ENCODE peak calls at places on chromosomes 13 and 19, in five cellular contexts. M is heart right ventricle, E is GM13976, I is Calu3, D is A549. P is an unnamed sample.

GRCh38 chr13:110138009-110138699 is 168.8 kb downstream of the COL4A1 start:
- DNase-seq in M (peak), E (peak), I (peak), D (peak), P (peak)

GRCh38 chr19:35090795-35091214 is 24.8 kb upstream of the FXYD3 start:
- DNase-seq in M (no peak), E (no peak), I (peak), D (no peak), P (peak)

GRCh38 chr19:55590621-55591020 is 8.7 kb downstream of the FIZ1 start:
- DNase-seq in M (no peak), E (no peak), I (no peak), D (peak), P (peak)

GRCh38 chr13:35789335-35790166 is 313.1 kb upstream of the MAB21L1 start:
- DNase-seq in M (no peak), E (peak), I (no peak), D (peak), P (no peak)

GRCh38 chr19:5801796-5802616 is 2.9 kb upstream of the NRTN start:
- DNase-seq in M (no peak), E (no peak), I (no peak), D (peak), P (peak)

GRCh38 chr19:46288896-46289588 is 7.8 kb upstream of the HIF3A start:
- DNase-seq in M (peak), E (no peak), I (no peak), D (peak), P (no peak)

GRCh38 chr13:92573467-92574057 is 653.0 kb upstream of the GPC6 start:
- DNase-seq in M (no peak), E (no peak), I (no peak), D (peak), P (no peak)

GRCh38 chr19:54959840-54960239 is 6.3 kb upstream of the NLRP2 start:
- DNase-seq in M (no peak), E (peak), I (no peak), D (no peak), P (no peak)

GRCh38 chr19:10919352-10920287 is 8.8 kb downstream of the YIPF2 start:
- DNase-seq in M (no peak), E (no peak), I (no peak), D (no peak), P (no peak)

GRCh38 chr19:10228925-10229324 is 2.2 kb downstream of the S1PR2 start:
- DNase-seq in M (no peak), E (peak), I (peak), D (peak), P (peak)

GRCh38 chr13:49374585-49375290 is 69.1 kb downstream of the CAB39L start:
- DNase-seq in M (no peak), E (peak), I (no peak), D (peak), P (no peak)

GRCh38 chr19:373391-374182 is 29.0 kb upstream of the MIER2 start:
- DNase-seq in M (no peak), E (no peak), I (peak), D (no peak), P (no peak)

GRCh38 chr19:369876-370275 is 25.3 kb upstream of the MIER2 start:
- DNase-seq in M (no peak), E (no peak), I (no peak), D (no peak), P (no peak)

GRCh38 chr19:372306-372890 is 27.8 kb upstream of the MIER2 start:
- DNase-seq in M (peak), E (no peak), I (no peak), D (no peak), P (no peak)

GRCh38 chr19:370641-371330 is 26.2 kb upstream of the MIER2 start:
- DNase-seq in M (no peak), E (no peak), I (no peak), D (no peak), P (no peak)

DNA sequence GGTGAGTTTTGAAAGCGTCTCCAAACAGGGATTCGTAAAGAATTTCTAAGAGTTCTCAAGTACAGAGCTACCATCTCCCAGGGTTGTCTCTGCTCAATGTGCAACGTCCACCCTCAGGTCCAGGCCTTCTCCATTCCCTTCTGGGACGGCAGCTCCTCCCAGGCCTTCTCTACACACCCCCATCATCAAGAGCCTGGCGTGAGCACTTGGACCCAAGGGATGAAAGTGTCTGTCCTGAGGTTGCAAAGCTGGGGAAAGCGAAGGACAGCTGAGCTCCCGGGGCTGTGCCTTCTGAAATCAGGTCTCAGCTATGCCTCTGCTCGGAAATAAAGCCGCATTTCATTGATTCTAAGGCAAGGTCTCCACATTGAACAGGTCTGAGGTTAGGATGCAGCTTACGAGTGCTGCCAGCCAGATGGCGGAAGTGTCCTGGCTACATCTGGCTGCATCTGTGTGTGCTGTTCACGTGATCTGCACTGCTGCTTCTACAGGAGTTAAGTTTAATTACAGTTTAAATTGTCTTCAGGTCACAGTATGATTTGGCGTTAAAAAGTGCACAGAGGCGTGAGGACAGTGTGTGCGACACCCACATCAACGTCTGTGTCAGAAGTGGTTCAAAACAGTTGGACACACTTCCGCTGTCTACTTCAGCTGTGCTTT is 27.0 kb upstream of the MIER2 start:
- DNase-seq in M (no peak), E (no peak), I (no peak), D (no peak), P (no peak)
- TF ChIP-seq CTCF in M (no peak), E (no peak), I (no peak), D (no peak), P (no peak)

GRCh38 chr19:23998568-23998967 is 83.9 kb downstream of the ZNF726 start:
- DNase-seq in M (no peak), E (no peak), I (no peak), D (no peak), P (no peak)

GRCh38 chr19:23999821-24000610 is 85.3 kb downstream of the ZNF726 start:
- DNase-seq in M (no peak), E (no peak), I (no peak), D (no peak), P (no peak)

GRCh38 chr19:23992348-23992747 is 77.7 kb downstream of the ZNF726 start:
- DNase-seq in M (no peak), E (no peak), I (no peak), D (no peak), P (no peak)

GRCh38 chr19:24000656-24001055 is 86.0 kb downstream of the ZNF726 start:
- DNase-seq in M (no peak), E (no peak), I (no peak), D (no peak), P (no peak)

GRCh38 chr19:23996549-23996948 is 81.9 kb downstream of the ZNF726 start:
- DNase-seq in M (no peak), E (no peak), I (peak), D (peak), P (peak)
- TF ChIP-seq CTCF in M (peak), E (no peak), I (peak), D (no peak), P (peak)

GRCh38 chr13:28655566-28655965 is 3.4 kb upstream of the POMP start:
- DNase-seq in M (no peak), E (no peak), I (no peak), D (no peak), P (no peak)

GRCh38 chr13:28658539-28658795 is 463 bp upstream of the POMP start:
- DNase-seq in M (no peak), E (no peak), I (no peak), D (no peak), P (no peak)

GRCh38 chr13:28658796-28659610 is at the start of gene POMP:
- DNase-seq in M (peak), E (peak), I (peak), D (peak), P (peak)

GRCh38 chr13:28659611-28659970 is 661 bp downstream of the POMP start:
- DNase-seq in M (no peak), E (peak), I (no peak), D (no peak), P (peak)

DNA sequence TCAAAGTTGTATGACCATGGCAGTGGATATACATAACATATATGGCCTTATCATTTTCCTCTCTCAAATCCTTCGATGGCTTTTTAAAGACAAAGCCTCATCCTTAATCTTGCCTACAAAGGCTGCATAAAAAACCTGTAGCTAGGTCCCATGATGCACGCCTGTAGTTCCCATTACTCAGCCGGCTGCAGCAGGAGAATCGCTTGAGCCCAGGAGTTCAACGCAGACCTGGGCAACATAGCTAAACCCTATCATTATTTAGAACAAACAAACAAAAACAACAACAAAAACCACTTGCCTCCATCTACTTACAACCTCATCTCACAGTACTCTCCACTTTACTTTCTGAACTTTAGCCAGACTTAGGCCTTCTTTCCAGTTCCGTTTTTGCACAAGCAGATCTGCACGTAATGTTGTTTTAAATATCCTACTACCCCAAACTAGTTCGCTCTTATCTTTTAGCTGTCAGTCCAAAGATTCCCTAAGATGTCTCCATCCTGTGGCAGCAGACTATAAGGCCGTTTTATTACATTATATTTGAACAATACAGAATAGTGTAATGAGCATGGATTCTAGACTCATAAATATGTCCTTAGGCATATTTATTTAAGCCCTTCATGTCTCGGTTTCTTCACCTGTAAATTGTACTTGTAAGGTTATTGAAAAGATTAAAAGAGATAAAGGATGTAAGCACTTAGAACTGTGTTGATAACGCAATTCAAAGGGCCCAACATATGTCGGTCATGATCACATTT is 969 bp upstream of the POMP start:
- DNase-seq in M (no peak), E (peak), I (no peak), D (peak), P (no peak)
- TF ChIP-seq CTCF in M (peak), E (no peak), I (no peak), D (no peak), P (no peak)

GRCh38 chr13:45742985-45743384 is 40.9 kb downstream of the CBY2 start:
- DNase-seq in M (no peak), E (no peak), I (no peak), D (no peak), P (no peak)

DNA sequence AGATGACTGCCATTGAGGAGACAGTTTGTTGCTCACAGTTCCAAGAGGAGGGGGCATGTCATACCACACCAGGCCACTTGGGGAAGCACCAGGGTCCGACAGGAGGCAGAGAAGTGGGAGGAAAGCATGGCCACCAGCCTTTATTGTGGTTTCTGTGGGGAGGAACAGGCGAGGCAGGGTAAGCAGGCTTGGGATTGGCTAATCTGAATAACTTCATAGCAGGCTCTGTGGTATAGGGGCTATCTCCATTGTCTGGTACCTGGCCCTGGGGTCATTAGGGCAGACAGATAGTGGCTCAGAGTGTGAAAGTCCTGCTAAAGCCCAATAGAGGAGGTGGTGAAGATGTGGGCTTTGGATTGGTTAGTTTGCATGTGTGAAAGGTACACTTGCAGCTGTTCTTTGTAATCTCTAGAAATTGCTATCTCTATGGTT is 35.5 kb downstream of the CBY2 start:
- DNase-seq in M (no peak), E (peak), I (no peak), D (peak), P (peak)
- TF ChIP-seq CTCF in M (no peak), E (no peak), I (no peak), D (no peak), P (peak)

DNA sequence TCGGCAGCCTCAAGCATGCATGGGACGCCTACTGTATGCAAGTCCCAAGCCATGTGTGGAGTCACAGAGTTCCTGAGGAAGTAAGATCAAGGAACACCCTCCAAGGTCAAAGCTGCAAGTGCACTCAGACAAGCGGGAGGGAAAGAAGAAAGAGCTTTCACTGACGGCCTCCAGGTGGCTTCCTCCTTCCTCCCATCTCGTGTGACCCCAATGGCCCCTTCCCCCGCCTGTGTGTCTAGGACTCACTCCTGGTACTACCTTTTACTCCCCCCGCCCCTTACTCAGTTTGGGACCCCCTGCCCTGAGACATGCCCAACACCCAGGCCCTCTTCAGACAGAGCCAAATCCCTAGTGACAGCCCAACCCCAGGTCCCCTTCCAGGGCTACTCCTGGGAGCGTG is 6.0 kb downstream of the HAUS8 start:
- DNase-seq in M (no peak), E (no peak), I (no peak), D (no peak), P (no peak)
- TF ChIP-seq CTCF in M (no peak), E (no peak), I (no peak), D (no peak), P (no peak)

GRCh38 chr13:53200498-53201453 is 172.2 kb downstream of the OLFM4 start:
- DNase-seq in M (peak), E (peak), I (no peak), D (no peak), P (peak)

GRCh38 chr13:53200075-53200474 is 171.5 kb downstream of the OLFM4 start:
- DNase-seq in M (no peak), E (no peak), I (no peak), D (no peak), P (no peak)

GRCh38 chr13:53204598-53204997 is 176.0 kb downstream of the OLFM4 start:
- DNase-seq in M (no peak), E (no peak), I (no peak), D (no peak), P (no peak)

GRCh38 chr13:53198699-53199098 is 170.1 kb downstream of the OLFM4 start:
- DNase-seq in M (no peak), E (no peak), I (no peak), D (no peak), P (no peak)

GRCh38 chr13:53201454-53202225 is 173.0 kb downstream of the OLFM4 start:
- DNase-seq in M (peak), E (peak), I (no peak), D (no peak), P (no peak)
- TF ChIP-seq CTCF in M (peak), E (no peak), I (no peak), D (no peak), P (peak)

DNA sequence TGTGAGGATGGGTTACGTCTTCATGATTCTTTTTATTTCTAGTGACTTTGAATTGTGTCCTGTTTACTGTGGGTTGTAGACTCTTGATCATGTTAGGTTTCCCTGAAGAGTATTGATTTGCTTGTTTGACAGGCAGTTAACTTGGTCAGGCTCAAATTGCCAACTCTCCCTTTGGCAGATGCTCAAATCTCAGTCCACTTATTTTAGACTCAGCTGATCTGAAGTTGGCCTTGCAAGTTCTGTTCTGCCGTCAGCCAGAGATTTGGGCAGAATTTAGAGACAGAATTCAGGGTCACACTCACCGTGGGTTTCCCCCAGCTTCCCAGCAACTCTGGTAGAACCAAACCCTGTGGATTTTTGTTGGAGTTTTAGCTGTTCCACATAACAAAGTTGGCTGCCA is 71.6 kb upstream of the TEX29 start:
- DNase-seq in M (no peak), E (no peak), I (no peak), D (no peak), P (no peak)
- TF ChIP-seq CTCF in M (no peak), E (no peak), I (no peak), D (no peak), P (no peak)